ENCODE peak calls at places on chromosomes 5 and 9, in six cellular contexts. P, U, K, I, W and M are unnamed samples.

GRCh38 chr9:137689745-137690529 is 71.1 kb downstream of the EHMT1 start:
- DNase-seq in P (peak; percentile 76), U (no peak), K (no peak), I (no peak), W (no peak), M (no peak)

GRCh38 chr9:70120834-70121510 is 77.3 kb downstream of the MAMDC2 start:
- DNase-seq in P (peak; percentile 97), U (peak; percentile 40), K (no peak), I (no peak), W (no peak), M (peak; percentile 89)

GRCh38 chr5:76807296-76807695 is 11.5 kb upstream of the F2RL1 start:
- DNase-seq in P (peak; percentile 89), U (no peak), K (no peak), I (no peak), W (no peak), M (peak; percentile 86)

GRCh38 chr9:93267681-93268505 is 84.0 kb downstream of the WNK2 start:
- DNase-seq in P (no peak), U (no peak), K (no peak), I (peak; percentile 25), W (peak; percentile 25), M (no peak)

GRCh38 chr5:40486437-40487270 is 193.1 kb upstream of the PTGER4 start:
- DNase-seq in P (peak; percentile 29), U (peak; percentile 48), K (no peak), I (no peak), W (no peak), M (no peak)

GRCh38 chr5:147403659-147404640 is 105.9 kb downstream of the DPYSL3 start:
- DNase-seq in P (peak; percentile 99), U (peak; percentile 64), K (peak; percentile 66), I (peak; percentile 10), W (no peak), M (peak; percentile 76)

GRCh38 chr9:130128251-130128650 is 44.0 kb upstream of the NCS1 start:
- DNase-seq in P (no peak), U (peak; percentile 34), K (no peak), I (no peak), W (peak; percentile 30), M (no peak)

GRCh38 chr5:113331201-113331551 is 103.6 kb downstream of the TSSK1B start:
- DNase-seq in P (peak; percentile 68), U (no peak), K (no peak), I (no peak), W (no peak), M (peak; percentile 42)

GRCh38 chr9:31314241-31314640 is 1070.2 kb upstream of the ACO1 start:
- DNase-seq in P (no peak), U (no peak), K (no peak), I (no peak), W (no peak), M (no peak)

GRCh38 chr5:168962323-168962722 is 338.6 kb downstream of the SLIT3 start:
- DNase-seq in P (no peak), U (no peak), K (no peak), I (no peak), W (no peak), M (no peak)

GRCh38 chr9:119148855-119149254 is 220.4 kb downstream of the BRINP1 start:
- DNase-seq in P (no peak), U (no peak), K (no peak), I (no peak), W (no peak), M (no peak)

GRCh38 chr9:19231126-19232035 is 888 bp downstream of the DENND4C start:
- DNase-seq in P (peak; percentile 17), U (no peak), K (no peak), I (peak; percentile 20), W (peak; percentile 26), M (peak; percentile 24)

GRCh38 chr5:117943120-117943519 is 1045.2 kb downstream of the DTWD2 start:
- DNase-seq in P (no peak), U (no peak), K (no peak), I (no peak), W (no peak), M (no peak)

GRCh38 chr9:38068616-38068865 is 486 bp downstream of the SHB start:
- DNase-seq in P (peak; percentile 59), U (peak; percentile 42), K (no peak), I (peak; percentile 44), W (peak; percentile 46), M (no peak)

GRCh38 chr9:33473216-33473615 is 508 bp downstream of the NOL6 start:
- DNase-seq in P (no peak), U (no peak), K (no peak), I (no peak), W (peak; percentile 13), M (no peak)

GRCh38 chr5:65086234-65086886 is 317.6 kb downstream of the CWC27 start:
- DNase-seq in P (peak; percentile 48), U (no peak), K (no peak), I (no peak), W (no peak), M (no peak)

GRCh38 chr5:15500326-15500958 is 462 bp downstream of the FBXL7 start:
- DNase-seq in P (peak; percentile 25), U (peak; percentile 11), K (no peak), I (no peak), W (peak; percentile 26), M (peak; percentile 79)

GRCh38 chr9:113526841-113527240 is 63.3 kb downstream of the RGS3 start:
- DNase-seq in P (peak; percentile 18), U (no peak), K (no peak), I (no peak), W (no peak), M (no peak)

GRCh38 chr9:116193636-116194035 is 40.0 kb downstream of the PAPPA start:
- DNase-seq in P (peak; percentile 89), U (no peak), K (no peak), I (no peak), W (no peak), M (peak; percentile 72)

GRCh38 chr5:32504923-32505596 is 60.5 kb upstream of the ZFR start:
- DNase-seq in P (peak; percentile 94), U (peak; percentile 46), K (no peak), I (no peak), W (no peak), M (no peak)

GRCh38 chr9:93298498-93299417 is 114.8 kb downstream of the WNK2 start:
- DNase-seq in P (no peak), U (no peak), K (no peak), I (no peak), W (no peak), M (no peak)

DNA sequence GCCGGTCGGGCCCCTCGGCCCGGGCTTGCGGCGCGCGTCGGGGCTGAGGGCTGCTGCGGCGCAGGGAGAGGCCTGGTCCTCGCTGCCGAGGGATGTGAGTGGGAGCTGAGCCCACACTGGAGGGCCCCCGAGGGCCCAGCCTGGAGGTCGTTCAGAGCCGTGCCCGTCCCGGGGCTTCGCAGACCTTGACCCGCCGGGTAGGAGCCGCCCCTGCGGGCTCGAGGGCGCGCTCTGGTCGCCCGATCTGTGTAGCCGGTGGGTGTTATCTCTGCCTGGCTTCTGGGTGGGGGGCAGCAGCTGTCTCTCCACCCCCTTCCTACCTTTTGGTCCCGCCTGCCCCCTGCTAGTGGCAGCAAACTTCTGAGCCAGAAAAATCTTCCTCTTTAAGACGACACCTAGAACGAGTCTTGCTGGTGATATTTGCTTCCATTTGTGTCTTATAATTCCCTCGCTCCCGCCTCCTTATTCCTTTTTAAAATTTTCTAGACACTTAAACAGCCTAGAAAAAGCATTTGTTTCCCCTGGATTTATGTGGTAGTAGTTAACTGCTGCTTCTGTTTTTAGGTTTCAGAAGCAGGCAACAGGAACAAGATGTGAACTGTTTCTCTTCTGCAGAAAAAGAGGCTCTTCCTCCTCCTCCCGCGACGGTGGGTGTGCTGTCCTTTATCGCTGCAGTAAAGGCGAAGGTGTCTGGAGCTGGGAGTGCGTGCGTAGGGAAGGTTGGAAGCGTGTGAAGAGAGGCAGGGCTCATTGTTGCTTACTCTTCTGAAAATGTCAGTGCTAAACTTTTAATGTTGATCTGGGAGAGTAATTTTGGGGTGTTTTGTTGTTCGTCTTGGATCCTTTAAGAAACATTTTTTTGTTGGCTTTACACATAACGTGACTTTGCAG is 549 bp downstream of the JAK2 start:
- DNase-seq in P (peak; percentile 45), U (peak; percentile 31), K (peak; percentile 4), I (no peak), W (peak; percentile 43), M (no peak)
- TF ChIP-seq POLR2A in P (no peak), U (no peak), K (no peak), I (no peak), W (no peak), M (no peak)

GRCh38 chr9:86097510-86098224 is 1.7 kb downstream of the GOLM1 start:
- DNase-seq in P (no peak), U (no peak), K (no peak), I (no peak), W (no peak), M (no peak)

GRCh38 chr9:86102626-86103025 is 3.3 kb upstream of the GOLM1 start:
- DNase-seq in P (no peak), U (no peak), K (no peak), I (no peak), W (no peak), M (no peak)

GRCh38 chr9:86098793-86099694 is at the start of gene GOLM1:
- DNase-seq in P (peak; percentile 60), U (peak; percentile 59), K (no peak), I (peak; percentile 61), W (peak; percentile 58), M (peak; percentile 86)

GRCh38 chr9:86096382-86096781 is 3.0 kb downstream of the GOLM1 start:
- DNase-seq in P (peak; percentile 66), U (no peak), K (no peak), I (no peak), W (no peak), M (no peak)

GRCh38 chr9:86099695-86100364 is 472 bp upstream of the GOLM1 start:
- DNase-seq in P (peak; percentile 57), U (peak; percentile 59), K (peak; percentile 57), I (no peak), W (peak; percentile 43), M (no peak)
- TF ChIP-seq POLR2A in P (no peak), U (no peak), K (peak; percentile 29), I (no peak), W (no peak), M (no peak)

GRCh38 chr5:6452622-6453504 is 4.2 kb downstream of the UBE2QL1 start:
- DNase-seq in P (no peak), U (peak; percentile 32), K (no peak), I (no peak), W (no peak), M (no peak)
- TF ChIP-seq POLR2A in P (no peak), U (no peak), K (no peak), I (no peak), W (no peak), M (no peak)

DNA sequence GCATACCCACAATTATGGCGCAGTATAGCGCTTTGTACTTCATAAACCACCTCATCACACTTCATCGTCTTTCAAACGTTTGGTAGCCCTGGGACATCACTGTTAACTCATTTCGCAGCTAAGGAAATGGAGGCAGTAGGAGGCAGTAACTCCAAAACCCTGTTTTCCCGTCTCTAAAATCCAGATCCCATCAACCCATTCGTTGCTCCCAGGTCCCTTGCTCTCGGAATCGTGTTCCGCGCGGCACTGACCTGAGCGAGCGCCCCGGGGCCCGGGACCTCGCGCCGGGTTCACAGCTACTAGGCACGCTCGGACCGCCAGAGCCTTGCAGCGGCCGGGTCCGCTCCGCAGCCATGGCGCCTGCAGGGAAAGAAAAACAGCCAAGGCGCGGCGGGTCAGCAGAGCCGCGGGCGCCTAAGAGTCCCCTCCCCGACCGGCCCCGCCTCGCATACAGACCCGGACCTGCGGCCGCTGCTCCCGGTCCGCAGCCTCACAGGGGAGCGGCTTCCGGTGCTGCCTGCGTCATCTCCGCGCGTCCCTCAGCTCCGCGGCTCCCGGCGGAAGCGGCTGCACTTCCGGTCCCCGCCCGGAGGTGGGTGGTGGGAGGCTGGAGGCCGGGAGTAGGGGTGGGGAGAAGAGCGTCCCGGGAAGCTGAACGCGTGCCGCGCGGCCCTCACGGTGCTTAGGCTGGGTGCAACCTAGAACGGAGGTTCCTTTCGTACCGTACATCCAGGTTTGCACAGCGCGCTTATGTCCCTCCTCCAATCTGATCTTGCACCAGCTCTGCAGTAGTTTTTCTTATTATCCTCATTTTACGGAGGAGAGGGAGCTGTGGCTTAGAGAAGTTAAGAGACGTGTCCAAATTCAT is at the start of gene FBXW2:
- DNase-seq in P (peak; percentile 89), U (peak; percentile 92), K (peak; percentile 75), I (peak; percentile 87), W (peak; percentile 93), M (peak; percentile 100)
- TF ChIP-seq POLR2A in P (peak; percentile 86), U (peak; percentile 79), K (peak; percentile 83), I (peak; percentile 90), W (no peak), M (peak; percentile 86)